ENCODE peak calls at places on chromosomes 6 and 20, in ten cellular contexts. C, A, K, O, Q, F, W, I, G and Y are unnamed samples.

GRCh38 chr6:168915242-168915641 is 338.4 kb downstream of the THBS2 start:
- DNase-seq in C (no peak), A (no peak), K (no peak), O (no peak), Q (no peak), F (no peak), W (no peak), I (no peak), G (no peak), Y (no peak)

GRCh38 chr6:161074496-161075140 is 83.0 kb downstream of the MAP3K4 start:
- DNase-seq in C (no peak), A (no peak), K (no peak), O (no peak), Q (peak), F (no peak), W (no peak), I (no peak), G (no peak), Y (no peak)

GRCh38 chr20:57536120-57536708 is 11.3 kb upstream of the CTCFL start:
- DNase-seq in C (no peak), A (no peak), K (no peak), O (no peak), Q (no peak), F (no peak), W (no peak), I (peak), G (no peak), Y (no peak)

GRCh38 chr6:22298393-22299010 is 1.7 kb upstream of the PRL start:
- DNase-seq in C (no peak), A (no peak), K (no peak), O (no peak), Q (no peak), F (no peak), W (no peak), I (no peak), G (no peak), Y (peak)

GRCh38 chr20:33130553-33130952 is 37.4 kb upstream of the BPIFA2 start:
- DNase-seq in C (no peak), A (peak), K (no peak), O (no peak), Q (no peak), F (no peak), W (no peak), I (no peak), G (no peak), Y (peak)

GRCh38 chr6:110345025-110345424 is 13.1 kb downstream of the METTL24 start:
- DNase-seq in C (no peak), A (no peak), K (no peak), O (no peak), Q (no peak), F (no peak), W (no peak), I (no peak), G (no peak), Y (no peak)

GRCh38 chr6:7219310-7219709 is 93.7 kb downstream of the SSR1 start:
- DNase-seq in C (no peak), A (peak), K (no peak), O (no peak), Q (no peak), F (no peak), W (peak), I (no peak), G (no peak), Y (no peak)

GRCh38 chr6:49551126-49551865 is 828 bp downstream of the C6orf141 start:
- DNase-seq in C (no peak), A (no peak), K (no peak), O (no peak), Q (peak), F (no peak), W (no peak), I (peak), G (peak), Y (no peak)

GRCh38 chr6:150830409-150831165 is 34.9 kb upstream of the MTHFD1L start:
- DNase-seq in C (no peak), A (no peak), K (no peak), O (no peak), Q (no peak), F (no peak), W (no peak), I (no peak), G (no peak), Y (peak)

GRCh38 chr6:53437557-53438202 is 88.9 kb upstream of the ELOVL5 start:
- DNase-seq in C (no peak), A (peak), K (no peak), O (no peak), Q (peak), F (peak), W (no peak), I (no peak), G (peak), Y (no peak)

GRCh38 chr6:88166493-88166900 is 350 bp upstream of the CNR1 start:
- DNase-seq in C (no peak), A (no peak), K (no peak), O (no peak), Q (no peak), F (no peak), W (peak), I (no peak), G (peak), Y (no peak)

GRCh38 chr6:105567140-105567539 is 164.3 kb upstream of the PREP start:
- DNase-seq in C (no peak), A (no peak), K (no peak), O (no peak), Q (no peak), F (no peak), W (no peak), I (no peak), G (no peak), Y (no peak)

GRCh38 chr6:165663283-165663735 is 268 bp upstream of the PDE10A start:
- DNase-seq in C (no peak), A (peak), K (no peak), O (no peak), Q (peak), F (no peak), W (peak), I (no peak), G (peak), Y (no peak)

GRCh38 chr6:122393339-122393896 is 6.0 kb upstream of the HSF2 start:
- DNase-seq in C (no peak), A (no peak), K (no peak), O (no peak), Q (peak), F (no peak), W (no peak), I (no peak), G (no peak), Y (no peak)

GRCh38 chr6:109202409-109203264 is 107.3 kb downstream of the CEP57L1 start:
- DNase-seq in C (no peak), A (peak), K (no peak), O (no peak), Q (no peak), F (no peak), W (no peak), I (no peak), G (no peak), Y (no peak)

GRCh38 chr6:101302593-101302992 is 90.9 kb upstream of the GRIK2 start:
- DNase-seq in C (no peak), A (peak), K (no peak), O (no peak), Q (no peak), F (no peak), W (no peak), I (no peak), G (no peak), Y (no peak)

GRCh38 chr6:60687085-60687484 is 1598.9 kb downstream of the KHDRBS2 start:
- DNase-seq in C (no peak), A (no peak), K (no peak), O (no peak), Q (no peak), F (no peak), W (no peak), I (no peak), G (no peak), Y (no peak)
- TF ChIP-seq CTCF in C (no peak), A (no peak), K (no peak), O (no peak), Q (no peak), F (no peak), W (no peak), I (no peak), G (no peak), Y (no peak)

DNA sequence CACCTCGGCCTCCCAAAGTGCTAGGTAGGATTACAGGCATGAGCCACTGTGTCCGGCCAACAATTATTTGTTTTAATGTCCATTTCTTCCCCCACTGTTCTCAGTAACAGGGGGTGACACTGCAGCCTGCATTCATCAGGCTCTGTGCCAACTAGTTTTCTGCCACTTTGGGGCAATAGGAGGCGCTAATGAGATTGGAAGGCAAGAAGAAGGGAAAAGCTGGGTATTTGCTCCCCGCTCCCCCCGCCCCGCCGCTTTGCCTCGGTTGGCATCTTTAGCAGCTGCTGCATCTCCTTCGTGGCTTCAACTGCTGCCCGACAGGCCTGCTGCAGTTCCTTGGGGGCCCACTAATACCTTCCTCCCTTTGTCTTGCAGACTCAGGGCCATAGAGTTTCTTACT is 35.0 kb upstream of the MDGA1 start:
- DNase-seq in C (no peak), A (no peak), K (no peak), O (no peak), Q (no peak), F (no peak), W (no peak), I (no peak), G (no peak), Y (no peak)
- TF ChIP-seq CTCF in C (no peak), A (no peak), K (no peak), O (no peak), Q (peak), F (peak), W (no peak), I (no peak), G (no peak), Y (no peak)

DNA sequence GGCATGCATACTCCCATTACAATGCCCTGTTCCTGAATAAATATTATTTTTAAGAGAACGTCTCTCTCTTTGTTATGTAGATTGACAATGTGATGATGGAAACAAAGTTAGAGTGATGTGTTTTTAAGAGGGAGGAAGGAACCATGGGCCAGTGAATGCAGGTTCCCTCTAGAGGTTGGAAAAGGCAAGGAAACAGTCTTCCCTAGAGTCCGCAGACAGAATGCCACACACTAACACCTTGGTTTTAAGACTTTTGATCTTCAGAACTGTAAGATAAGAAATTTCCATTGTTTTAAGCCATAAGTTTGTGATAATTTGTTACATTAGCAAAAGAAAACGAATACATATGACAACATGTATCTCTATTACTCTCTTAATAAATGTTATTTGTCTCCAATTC is 4.7 kb upstream of the CENPW start:
- DNase-seq in C (no peak), A (no peak), K (no peak), O (no peak), Q (no peak), F (no peak), W (no peak), I (no peak), G (no peak), Y (no peak)
- TF ChIP-seq CTCF in C (no peak), A (no peak), K (no peak), O (no peak), Q (peak), F (peak), W (no peak), I (no peak), G (no peak), Y (no peak)

GRCh38 chr6:38271081-38271480 is 368.6 kb downstream of the BTBD9 start:
- DNase-seq in C (no peak), A (no peak), K (no peak), O (no peak), Q (no peak), F (no peak), W (no peak), I (no peak), G (no peak), Y (no peak)
- TF ChIP-seq CTCF in C (no peak), A (no peak), K (no peak), O (peak), Q (no peak), F (no peak), W (peak), I (no peak), G (no peak), Y (no peak)

GRCh38 chr6:137845460-137845859 is 21.6 kb upstream of the TNFAIP3 start:
- DNase-seq in C (no peak), A (no peak), K (no peak), O (no peak), Q (no peak), F (no peak), W (no peak), I (no peak), G (no peak), Y (no peak)
- TF ChIP-seq CTCF in C (no peak), A (peak), K (peak), O (peak), Q (no peak), F (no peak), W (no peak), I (no peak), G (no peak), Y (no peak)

DNA sequence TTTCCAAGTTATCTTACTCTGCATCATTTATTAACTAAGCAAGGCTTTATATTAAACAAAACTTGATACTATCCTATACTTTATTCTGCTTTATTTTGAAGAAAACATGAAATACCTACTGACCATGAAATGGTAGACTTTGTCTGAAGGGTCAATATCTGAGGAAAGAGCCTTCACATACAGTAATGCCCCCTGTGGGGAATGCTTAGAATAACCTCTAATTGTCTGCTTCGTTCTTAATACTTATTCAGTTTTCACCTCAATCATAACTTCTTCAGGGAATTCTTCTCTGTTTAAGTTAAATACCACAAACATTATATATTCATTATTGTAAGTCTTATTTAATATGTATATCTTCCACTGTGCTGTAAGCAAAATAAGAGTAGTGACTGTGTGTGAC is 498.9 kb upstream of the MANEA start:
- DNase-seq in C (no peak), A (no peak), K (no peak), O (no peak), Q (no peak), F (no peak), W (no peak), I (no peak), G (no peak), Y (no peak)
- TF ChIP-seq CTCF in C (no peak), A (no peak), K (no peak), O (no peak), Q (peak), F (no peak), W (no peak), I (no peak), G (no peak), Y (no peak)

GRCh38 chr6:32954983-32955802 is 2.3 kb upstream of the HLA-DMA start:
- DNase-seq in C (no peak), A (peak), K (no peak), O (no peak), Q (peak), F (no peak), W (no peak), I (no peak), G (no peak), Y (no peak)
- TF ChIP-seq CTCF in C (no peak), A (peak), K (peak), O (peak), Q (peak), F (peak), W (no peak), I (no peak), G (peak), Y (peak)